ENCODE peak calls at places on chromosomes 3 and 15, in six cellular contexts. U, T, E, J, Y and N are unnamed samples.

GRCh38 chr3:11582123-11582968 is 61.4 kb downstream of the VGLL4 start:
- DNase-seq in J (no peak), E (peak; percentile 85), U (peak; percentile 78), Y (no peak), T (peak; percentile 89), N (peak; percentile 82)

GRCh38 chr3:14783480-14784086 is 35.2 kb upstream of the FGD5 start:
- DNase-seq in J (no peak), U (no peak), E (no peak), T (no peak), Y (no peak), N (no peak)

GRCh38 chr15:94403246-94403824 is 172.0 kb downstream of the MCTP2 start:
- DNase-seq in T (no peak), J (no peak), U (no peak), E (no peak), Y (no peak), N (no peak)

GRCh38 chr3:159786489-159787181 is 202.0 kb upstream of the IL12A start:
- DNase-seq in E (no peak), J (no peak), T (no peak), Y (no peak), U (no peak), N (no peak)

GRCh38 chr3:14780927-14781507 is 37.7 kb upstream of the FGD5 start:
- DNase-seq in U (no peak), E (peak; percentile 38), Y (peak; percentile 38), J (no peak), T (peak; percentile 30), N (no peak)

GRCh38 chr15:37142371-37142770 is 42.0 kb upstream of the MEIS2 start:
- DNase-seq in J (no peak), Y (no peak), U (no peak), E (no peak), T (no peak), N (no peak)

GRCh38 chr3:185680216-185680615 is 94.1 kb downstream of the SENP2 start:
- DNase-seq in Y (no peak), J (no peak), T (no peak), E (no peak), U (no peak), N (no peak)

GRCh38 chr3:38724392-38724736 is 74.9 kb upstream of the SCN5A start:
- DNase-seq in E (no peak), J (no peak), T (no peak), Y (no peak), U (no peak), N (no peak)

GRCh38 chr3:195286115-195286872 is 15.3 kb upstream of the XXYLT1 start:
- DNase-seq in Y (peak; percentile 62), J (no peak), E (no peak), T (peak; percentile 88), U (no peak), N (no peak)

GRCh38 chr15:52218816-52219215 is 27.6 kb upstream of the GNB5 start:
- DNase-seq in J (no peak), T (no peak), U (no peak), E (no peak), Y (no peak), N (no peak)

GRCh38 chr3:81744366-81744765 is 17.1 kb downstream of the GBE1 start:
- DNase-seq in T (peak; percentile 95), E (no peak), U (no peak), J (no peak), Y (peak; percentile 76), N (no peak)

GRCh38 chr3:153026026-153026425 is 136.0 kb upstream of the RAP2B start:
- DNase-seq in E (no peak), U (no peak), T (peak; percentile 52), Y (no peak), J (no peak), N (no peak)

GRCh38 chr3:164641071-164641470 is 437.2 kb downstream of the SI start:
- DNase-seq in Y (no peak), U (no peak), T (no peak), E (no peak), J (no peak), N (no peak)

GRCh38 chr15:40328176-40328575 is 4.7 kb downstream of the INAFM2 start:
- DNase-seq in U (no peak), E (no peak), Y (no peak), J (no peak), T (peak; percentile 74), N (no peak)

GRCh38 chr3:140467916-140468315 is 209.9 kb upstream of the TRIM42 start:
- DNase-seq in Y (no peak), E (no peak), J (no peak), U (no peak), T (no peak), N (no peak)

GRCh38 chr15:72382146-72382545 is 6.3 kb upstream of the HEXA start:
- DNase-seq in J (no peak), U (no peak), E (no peak), T (no peak), Y (no peak), N (no peak)

DNA sequence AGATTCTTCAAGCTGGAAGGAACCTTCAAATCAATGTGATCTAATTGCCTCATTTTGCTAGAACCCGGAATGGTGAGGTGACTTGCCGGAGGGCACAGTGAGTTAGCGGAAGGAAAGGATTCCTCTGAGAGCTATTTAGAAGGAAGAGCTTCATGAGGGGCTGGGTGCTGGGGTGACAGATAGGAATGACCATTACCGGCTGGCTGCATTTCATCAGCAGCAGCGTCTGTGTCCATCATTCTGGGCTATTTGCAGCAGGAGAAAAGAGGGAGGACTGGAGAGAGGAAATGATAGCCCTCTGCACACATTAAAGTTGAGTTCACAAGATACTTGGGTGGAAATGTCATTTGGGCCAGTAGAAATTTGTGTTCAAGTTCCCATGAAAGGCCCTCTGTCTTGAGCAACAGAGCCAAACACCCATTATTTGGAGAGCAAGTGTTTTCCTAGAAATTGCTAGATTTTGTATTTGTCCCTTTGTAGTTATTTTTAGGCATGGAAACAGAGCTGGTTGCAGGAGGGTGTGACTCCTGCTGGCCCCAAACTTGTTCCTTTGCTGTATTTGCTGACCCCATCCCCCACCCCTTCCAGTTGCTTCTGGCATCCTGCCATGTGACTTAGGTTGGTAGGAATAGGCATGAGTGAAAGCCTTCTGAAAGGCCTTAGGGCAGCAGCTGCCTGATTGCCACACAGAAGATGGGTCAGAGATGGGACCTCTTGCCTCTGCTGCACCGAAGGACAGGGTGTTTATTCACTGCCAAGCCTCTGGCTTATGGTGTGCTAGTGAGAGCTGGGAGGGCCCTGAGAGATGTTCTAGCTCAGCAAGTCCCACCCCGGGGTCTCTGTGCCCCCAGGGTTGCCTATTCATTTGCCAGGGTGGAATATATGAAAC is 87.5 kb upstream of the PLXNA1 start:
- DNase-seq in E (no peak), T (peak; percentile 11), J (no peak), U (no peak), Y (peak; percentile 75), N (peak; percentile 65)
- H3K27ac ChIP-seq in E (no peak overlapping the region), T (no peak overlapping the region), J (no peak overlapping the region), U (no peak overlapping the region), Y (peak overlapping the region; percentile 31), N (no peak overlapping the region)

DNA sequence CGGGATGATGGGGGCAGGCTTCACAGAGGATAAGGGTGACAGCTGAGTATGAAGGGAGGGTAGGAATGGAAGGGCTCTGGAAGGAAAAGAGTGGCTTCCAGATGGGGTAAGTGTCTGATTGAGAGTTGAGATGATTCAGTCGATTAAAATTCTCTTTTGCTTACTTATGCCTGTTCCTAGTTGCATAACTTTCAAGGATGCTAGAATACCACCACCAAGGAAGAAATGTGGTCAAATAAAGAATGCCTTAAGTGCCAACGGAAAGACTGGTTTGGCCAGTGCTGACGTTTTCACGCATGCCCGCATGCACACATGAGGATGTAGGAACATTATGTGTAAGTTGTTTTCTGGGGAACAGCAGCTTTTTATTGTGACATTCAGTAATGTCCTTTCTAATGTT is 263.4 kb upstream of the WNT5A start:
- DNase-seq in E (no peak), T (peak; percentile 87), U (peak; percentile 67), Y (peak; percentile 97), J (no peak), N (no peak)
- H3K27ac ChIP-seq in E (no peak overlapping the region), T (peak overlapping the region; percentile 26), U (peak overlapping the region; percentile 3), Y (peak overlapping the region; percentile 74), J (no peak overlapping the region), N (no peak overlapping the region)

GRCh38 chr3:148938306-148938705 is 53.0 kb upstream of the GYG1 start:
- DNase-seq in Y (no peak), E (no peak), J (no peak), T (no peak), U (no peak), N (no peak)

GRCh38 chr3:148932976-148933375 is 58.4 kb upstream of the GYG1 start:
- DNase-seq in U (no peak), T (no peak), E (no peak), Y (no peak), J (no peak), N (no peak)

GRCh38 chr3:148940983-148941382 is 50.4 kb upstream of the GYG1 start:
- DNase-seq in U (no peak), Y (no peak), E (no peak), T (no peak), J (no peak), N (no peak)

GRCh38 chr3:148938931-148939330 is 52.4 kb upstream of the GYG1 start:
- DNase-seq in E (no peak), U (no peak), T (no peak), Y (no peak), J (no peak), N (no peak)

DNA sequence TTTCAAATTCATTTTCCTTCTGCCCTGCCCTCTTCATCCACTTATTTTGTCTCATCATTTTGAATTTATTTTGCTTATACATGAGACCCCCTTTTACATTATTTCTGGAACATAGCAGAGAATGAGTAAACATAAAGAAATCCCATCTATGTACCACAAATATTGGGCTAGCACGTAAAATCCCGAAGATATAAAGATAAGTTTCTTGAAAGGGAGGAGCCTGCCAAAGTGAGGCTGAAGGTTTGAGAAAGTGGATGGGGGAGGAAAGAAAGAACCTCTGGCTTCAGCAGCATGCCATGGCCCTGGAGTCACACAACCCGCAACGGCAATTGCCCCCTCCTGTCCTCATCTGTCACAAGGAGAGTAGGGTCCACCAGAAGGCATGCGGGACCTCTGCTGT is 53.9 kb upstream of the GYG1 start:
- DNase-seq in J (no peak), E (no peak), T (peak; percentile 11), U (no peak), Y (no peak), N (no peak)
- H3K27ac ChIP-seq in J (no peak overlapping the region), E (no peak overlapping the region), T (no peak overlapping the region), U (no peak overlapping the region), Y (no peak overlapping the region), N (no peak overlapping the region)

DNA sequence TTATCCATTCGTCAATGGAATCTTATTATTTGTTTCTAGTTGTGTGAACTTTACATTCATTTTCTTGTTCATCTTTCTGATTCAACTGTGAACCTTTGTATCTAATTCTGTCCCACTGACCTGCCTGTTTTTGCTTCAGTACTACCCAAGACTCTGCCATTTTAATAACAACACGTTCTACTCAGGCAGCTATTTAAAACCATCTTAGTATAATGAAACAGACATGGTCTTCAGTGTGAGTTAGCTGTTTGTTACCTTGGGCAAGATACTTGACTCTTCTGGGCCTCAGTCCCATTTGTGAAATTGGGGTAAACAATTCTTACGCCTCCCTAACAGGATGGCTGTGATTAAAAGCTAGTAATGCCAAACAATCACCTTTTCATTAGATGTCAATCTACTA is 1.6 kb downstream of the BTBD1 start:
- DNase-seq in J (no peak), Y (no peak), E (no peak), U (no peak), T (no peak), N (no peak)
- H3K27ac ChIP-seq in J (no peak overlapping the region), Y (no peak overlapping the region), E (no peak overlapping the region), U (no peak overlapping the region), T (no peak overlapping the region), N (peak overlapping the region; percentile 85)